ENCODE peak calls at places on chromosomes 6 and 20, in seven cellular contexts. D is activated CD8-positive, alpha-beta memory T cell treated with anti-CD3 and anti-CD28 coated beads for 1 hour; I is midbrain; B is right cardiac atrium; O is sigmoid colon; Y is NCI-H510A; S is osteocyte. P is an unnamed sample.

GRCh38 chr20:63234693-63235398 is 859 bp upstream of the BIRC7 start:
- DNase-seq in I (no peak), Y (peak), B (no peak), O (no peak), D (no peak), S (no peak), P (no peak)

GRCh38 chr6:170084166-170084730 is 206.6 kb downstream of the DLL1 start:
- DNase-seq in Y (no peak), B (no peak), O (no peak), I (no peak), S (no peak), D (no peak), P (no peak)

GRCh38 chr6:751765-752164 is 58.8 kb upstream of the EXOC2 start:
- DNase-seq in O (no peak), Y (no peak), B (no peak), S (no peak), I (no peak), D (no peak), P (no peak)

GRCh38 chr6:139398658-139399057 is 24.2 kb upstream of the CITED2 start:
- DNase-seq in Y (no peak), I (no peak), D (no peak), S (no peak), B (no peak), O (no peak), P (no peak)

GRCh38 chr6:37373822-37374514 is 20.2 kb downstream of the RNF8 start:
- DNase-seq in S (no peak), O (no peak), B (no peak), I (no peak), D (no peak), Y (no peak), P (no peak)

GRCh38 chr6:80468398-80468797 is 361.9 kb downstream of the BCKDHB start:
- DNase-seq in D (no peak), I (no peak), O (no peak), B (no peak), Y (no peak), S (no peak), P (no peak)

GRCh38 chr6:11288065-11288464 is 55.6 kb upstream of the NEDD9 start:
- DNase-seq in I (no peak), O (peak), S (no peak), D (no peak), Y (no peak), B (no peak), P (no peak)

GRCh38 chr20:39092733-39093410 is 130.7 kb downstream of the DHX35 start:
- DNase-seq in S (no peak), I (no peak), Y (no peak), D (no peak), O (no peak), B (no peak), P (no peak)

GRCh38 chr20:45323731-45324130 is 15.6 kb upstream of the MATN4 start:
- DNase-seq in I (no peak), S (no peak), D (no peak), B (no peak), Y (no peak), O (no peak), P (no peak)

GRCh38 chr6:100719883-100720682 is 161.0 kb downstream of the ASCC3 start:
- DNase-seq in B (no peak), I (peak), Y (no peak), O (no peak), S (no peak), D (no peak), P (peak)

GRCh38 chr6:107046316-107046715 is 18.3 kb downstream of the MTRES1 start:
- DNase-seq in I (no peak), D (no peak), S (no peak), Y (no peak), B (no peak), O (no peak), P (no peak)

GRCh38 chr6:4577406-4577805 is 198.8 kb upstream of the CDYL start:
- DNase-seq in Y (no peak), S (peak), O (no peak), D (no peak), B (no peak), I (peak), P (peak)

GRCh38 chr20:39146394-39146793 is 184.2 kb downstream of the DHX35 start:
- DNase-seq in B (no peak), Y (no peak), I (no peak), O (no peak), S (no peak), D (no peak), P (no peak)

GRCh38 chr20:57402206-57403125 is 11.3 kb downstream of the RBM38 start:
- DNase-seq in I (no peak), Y (no peak), D (no peak), B (no peak), S (no peak), O (peak), P (no peak)

GRCh38 chr6:53796791-53797190 is 2.0 kb downstream of the LRRC1 start:
- DNase-seq in D (no peak), I (no peak), S (no peak), Y (no peak), B (no peak), O (no peak), P (no peak)

GRCh38 chr6:34922177-34922663 is 33.2 kb downstream of the ANKS1A start:
- DNase-seq in I (no peak), S (no peak), O (no peak), Y (no peak), B (no peak), D (no peak), P (no peak)

GRCh38 chr6:18211338-18211737 is 53.0 kb downstream of the DEK start:
- DNase-seq in I (no peak), D (no peak), S (no peak), O (no peak), Y (no peak), B (no peak), P (no peak)

GRCh38 chr6:34866509-34866908 is 21.3 kb downstream of the TAF11 start:
- DNase-seq in S (no peak), O (no peak), Y (no peak), I (no peak), D (no peak), B (no peak), P (no peak)

GRCh38 chr6:132483779-132484679 is 28.9 kb downstream of the STX7 start:
- DNase-seq in I (peak), B (no peak), D (no peak), S (no peak), Y (no peak), O (no peak), P (peak)

GRCh38 chr20:63014710-63015109 is 7.9 kb upstream of the BHLHE23 start:
- DNase-seq in S (no peak), O (no peak), Y (no peak), I (no peak), B (no peak), D (no peak), P (no peak)

GRCh38 chr6:109388265-109388664 is 6.0 kb upstream of the CD164 start:
- DNase-seq in B (no peak), Y (no peak), D (no peak), I (no peak), O (no peak), S (no peak), P (no peak)

GRCh38 chr20:61304750-61305149 is 52.7 kb downstream of the CDH4 start:
- DNase-seq in Y (no peak), B (no peak), I (no peak), D (no peak), S (no peak), O (no peak), P (no peak)

GRCh38 chr6:9487128-9487527 is 927.7 kb downstream of the TFAP2A start:
- DNase-seq in D (no peak), B (no peak), I (no peak), Y (no peak), O (no peak), S (no peak), P (no peak)

GRCh38 chr6:170091000-170091638 is 199.8 kb downstream of the DLL1 start:
- DNase-seq in D (no peak), O (peak), S (peak), B (no peak), I (no peak), Y (no peak), P (no peak)

GRCh38 chr20:3222635-3223600 is 13.6 kb downstream of the ITPA start:
- DNase-seq in O (no peak), B (no peak), I (no peak), Y (peak), D (no peak), S (no peak), P (peak)

GRCh38 chr6:148997863-148998262 is 251.0 kb downstream of the UST start:
- DNase-seq in I (no peak), S (no peak), B (no peak), O (no peak), Y (no peak), D (no peak), P (no peak)

GRCh38 chr20:45426621-45427020 is 10.7 kb downstream of the PIGT start:
- DNase-seq in Y (no peak), S (no peak), D (no peak), B (peak), I (no peak), O (no peak), P (no peak)

GRCh38 chr6:19830171-19830570 is 7.0 kb upstream of the ID4 start:
- DNase-seq in B (no peak), O (no peak), I (no peak), S (no peak), Y (no peak), D (no peak), P (no peak)